ENCODE peak calls at places on chromosomes 7 and 10, in six cellular contexts. Z, Q, N, S, X and V are unnamed samples. For H3K4me1, the result is how much of the 10 kb centered on the place peaks cover.

GRCh38 chr7:12633589-12633988 is 53.8 kb upstream of the ARL4A start:
- DNase-seq in Z (no peak), N (no peak), X (no peak), Q (no peak), S (no peak), V (no peak)

GRCh38 chr7:128351296-128352123 is 7.8 kb upstream of the RBM28 start:
- DNase-seq in S (no peak), N (no peak), X (no peak), Z (no peak), Q (no peak), V (no peak)

GRCh38 chr7:66597472-66597871 is 31.2 kb upstream of the KCTD7 start:
- DNase-seq in N (no peak), Q (no peak), X (no peak), S (no peak), Z (no peak), V (no peak)

GRCh38 chr7:42876182-42877068 is 35.4 kb downstream of the C7orf25 start:
- DNase-seq in Q (peak), S (peak), N (peak), X (peak), Z (peak), V (peak)

GRCh38 chr7:2982831-2983230 is 60.8 kb downstream of the CARD11 start:
- DNase-seq in Q (no peak), Z (no peak), N (no peak), X (no peak), S (no peak), V (no peak)

GRCh38 chr7:48144291-48144768 is 26.9 kb upstream of the ABCA13 start:
- DNase-seq in Z (no peak), Q (no peak), X (no peak), N (no peak), S (no peak), V (no peak)

GRCh38 chr10:113108180-113108835 is 158.3 kb downstream of the TCF7L2 start:
- DNase-seq in Z (no peak), S (no peak), X (peak), N (peak), Q (no peak), V (peak)

GRCh38 chr7:52479990-52480389 is 555.4 kb upstream of the POM121L12 start:
- DNase-seq in X (no peak), S (no peak), Q (no peak), Z (no peak), N (no peak), V (no peak)

GRCh38 chr10:78462221-78462620 is 428.6 kb downstream of the RPS24 start:
- DNase-seq in X (no peak), Z (no peak), S (no peak), Q (no peak), N (no peak), V (no peak)

GRCh38 chr7:124031406-124031805 is 1.5 kb downstream of the TMEM229A start:
- DNase-seq in N (no peak), Q (no peak), X (no peak), S (no peak), Z (no peak), V (no peak)

GRCh38 chr10:76336213-76336963 is 905.0 kb downstream of the LRMDA start:
- DNase-seq in Q (no peak), S (no peak), Z (no peak), X (no peak), N (no peak), V (no peak)

GRCh38 chr7:155858521-155859061 is 46.3 kb upstream of the SHH start:
- DNase-seq in N (no peak), X (no peak), Z (peak), Q (no peak), S (peak), V (no peak)

GRCh38 chr7:125516194-125516593 is 586.6 kb upstream of the POT1 start:
- DNase-seq in X (no peak), N (no peak), Q (no peak), S (no peak), Z (no peak), V (no peak)

GRCh38 chr7:27923308-27923980 is 183.5 kb downstream of the TAX1BP1 start:
- DNase-seq in N (no peak), Q (no peak), S (no peak), X (no peak), Z (no peak), V (peak)

GRCh38 chr10:107986571-107986970 is 822.1 kb upstream of the SORCS1 start:
- DNase-seq in X (no peak), S (no peak), N (no peak), Q (no peak), Z (no peak), V (no peak)

GRCh38 chr10:43284341-43284910 is 17.6 kb upstream of the RASGEF1A start:
- DNase-seq in Q (peak), X (no peak), S (no peak), Z (peak), N (no peak), V (peak)

GRCh38 chr7:139749545-139749944 is 28.3 kb downstream of the HIPK2 start:
- DNase-seq in N (no peak), Q (no peak), S (no peak), X (no peak), Z (no peak), V (no peak)

GRCh38 chr10:48672596-48673255 is 11.9 kb upstream of the WDFY4 start:
- DNase-seq in X (no peak), Q (no peak), N (no peak), Z (no peak), S (no peak), V (no peak)

GRCh38 chr7:128827971-128828711 is 2.1 kb upstream of the FLNC start:
- DNase-seq in S (peak), N (no peak), X (no peak), Z (no peak), Q (no peak), V (no peak)

GRCh38 chr10:26296351-26296750 is 79.8 kb downstream of the GAD2 start:
- DNase-seq in X (no peak), Q (no peak), N (no peak), S (no peak), Z (no peak), V (no peak)

GRCh38 chr7:144568234-144568633 is 164.7 kb upstream of the NOBOX start:
- DNase-seq in Z (no peak), N (no peak), Q (no peak), X (no peak), S (no peak), V (no peak)

GRCh38 chr10:14200645-14201534 is 129.8 kb downstream of the FRMD4A start:
- DNase-seq in Q (no peak), S (no peak), N (peak), Z (no peak), X (no peak), V (no peak)

GRCh38 chr10:102195301-102195870 is 30.7 kb upstream of the ELOVL3 start:
- DNase-seq in Q (no peak), N (no peak), Z (peak), X (no peak), S (no peak), V (no peak)

GRCh38 chr7:55438765-55439525 is 73.8 kb downstream of the LANCL2 start:
- DNase-seq in Q (no peak), Z (peak), X (no peak), S (peak), N (no peak), V (no peak)

GRCh38 chr7:103651978-103652377 is 206.0 kb upstream of the SLC26A5 start:
- DNase-seq in Q (peak), N (no peak), X (no peak), S (no peak), Z (no peak), V (no peak)

GRCh38 chr10:5971886-5972285 is 5.5 kb downstream of the IL15RA start:
- DNase-seq in S (no peak), N (no peak), X (no peak), Z (no peak), Q (no peak), V (no peak)

GRCh38 chr7:1290262-1291039 is 57.8 kb downstream of the UNCX start:
- DNase-seq in S (peak), Q (no peak), N (no peak), X (no peak), Z (no peak), V (no peak)

GRCh38 chr10:72152286-72152685 is 63.5 kb upstream of the ANAPC16 start:
- DNase-seq in Z (no peak), X (no peak), N (no peak), S (no peak), Q (no peak), V (no peak)

GRCh38 chr10:120732643-120733313 is 118.4 kb upstream of the WDR11 start:
- DNase-seq in N (no peak), X (no peak), Z (peak), Q (no peak), S (no peak), V (peak)

GRCh38 chr10:50625663-50626062 is 1.9 kb upstream of the SGMS1 start:
- DNase-seq in S (peak), Q (no peak), X (peak), Z (no peak), N (no peak), V (peak)

GRCh38 chr10:120949511-120950102 is 98.4 kb downstream of the WDR11 start:
- DNase-seq in Q (no peak), X (no peak), S (no peak), Z (no peak), N (no peak), V (no peak)

DNA sequence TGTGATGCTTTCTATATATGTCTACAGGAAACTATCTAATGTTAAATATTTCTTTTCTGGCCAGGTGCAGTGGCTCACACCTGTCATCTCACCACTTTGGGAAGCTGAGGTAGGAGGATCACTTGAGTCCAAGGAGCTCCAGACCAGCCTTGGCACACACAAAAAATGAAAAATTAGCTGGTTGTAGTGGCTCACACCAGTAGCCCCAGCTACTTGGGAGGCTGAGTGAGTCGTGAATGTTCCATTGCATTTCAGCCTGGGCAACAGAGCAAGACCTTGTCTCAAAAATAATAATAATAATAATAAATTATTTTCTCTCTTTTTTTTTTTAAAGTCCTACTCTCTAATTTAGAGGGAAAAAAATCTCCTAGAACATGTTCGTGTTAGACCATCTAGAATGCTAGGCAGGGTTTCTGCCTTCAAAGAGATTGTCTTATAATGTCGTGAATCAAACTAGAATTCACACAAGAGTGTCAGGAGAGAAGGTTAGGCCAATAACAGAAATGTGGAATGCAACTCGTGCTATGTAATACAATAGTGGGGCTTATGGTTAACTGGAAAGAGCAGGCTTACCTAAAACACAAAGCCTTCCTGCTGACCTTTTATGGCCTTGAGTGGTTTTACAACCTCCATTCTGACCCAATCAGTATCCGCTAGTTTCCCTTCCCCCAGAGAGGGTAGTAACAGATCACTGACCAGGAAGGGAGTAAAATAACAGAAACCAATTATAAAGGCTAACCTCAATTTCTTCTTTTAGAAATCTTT is 46.3 kb downstream of the MYOF start:
- DNase-seq in Z (no peak), X (peak), Q (no peak), N (no peak), S (peak), V (no peak)
- H3K4me2 ChIP-seq in Z (peak), X (no peak), Q (no peak), N (no peak), S (peak), V (no peak)

DNA sequence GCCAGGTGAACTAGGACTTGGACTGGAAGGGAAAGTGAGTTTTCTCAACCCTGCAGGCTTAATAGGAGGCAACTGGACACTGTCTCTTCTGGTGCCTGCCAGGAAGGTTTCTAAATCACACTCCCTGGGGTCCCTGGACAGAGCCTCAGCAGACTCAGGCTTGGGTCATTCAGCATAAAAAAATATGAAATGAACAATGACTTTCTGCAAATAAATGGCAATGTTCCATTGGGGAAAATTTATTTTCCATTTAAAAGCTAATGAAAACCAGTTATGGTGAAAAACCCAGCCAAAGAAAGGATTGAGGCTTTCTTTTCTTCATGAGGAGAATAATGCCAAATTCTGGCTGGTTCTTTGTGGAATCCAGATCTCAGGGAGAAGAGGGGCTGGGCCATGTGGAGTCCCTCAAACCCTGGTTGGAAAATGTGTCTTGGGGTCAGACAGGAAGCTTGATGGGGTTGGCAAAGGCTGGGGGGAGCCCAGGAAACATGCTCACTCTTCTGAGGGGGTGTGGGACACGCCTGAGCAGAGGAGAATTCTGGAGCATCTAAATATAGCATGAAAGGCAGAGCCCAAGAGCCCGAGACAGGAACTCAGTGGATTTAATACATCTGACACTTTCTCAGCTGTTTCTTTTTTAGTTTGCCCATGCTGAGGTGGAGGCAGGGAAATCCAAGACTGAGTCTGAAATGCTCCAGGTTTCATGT is 65.2 kb upstream of the EMX2 start:
- DNase-seq in X (no peak), N (no peak), Z (no peak), S (no peak), Q (no peak), V (no peak)
- H3K27ac ChIP-seq in X (no peak), N (no peak), Z (no peak), S (no peak), Q (no peak), V (no peak)

GRCh38 chr7:108164342-108164741 is 34.2 kb upstream of the LAMB4 start:
- DNase-seq in X (no peak), Z (no peak), S (no peak), Q (no peak), N (no peak), V (no peak)

GRCh38 chr7:108165726-108166125 is 35.6 kb upstream of the LAMB4 start:
- DNase-seq in N (no peak), Q (no peak), Z (no peak), S (peak), X (no peak), V (no peak)

GRCh38 chr7:108167460-108167859 is 37.3 kb upstream of the LAMB4 start:
- DNase-seq in S (peak), Z (no peak), X (no peak), Q (no peak), N (no peak), V (no peak)

GRCh38 chr7:108166687-108167086 is 36.5 kb upstream of the LAMB4 start:
- DNase-seq in Z (no peak), Q (no peak), N (no peak), S (no peak), X (no peak), V (no peak)

GRCh38 chr7:108164946-108165345 is 34.8 kb upstream of the LAMB4 start:
- DNase-seq in N (no peak), Q (no peak), S (no peak), Z (no peak), X (no peak), V (no peak)
- H3K4me1 ChIP-seq in N (under half), Q (under half), S (under half), Z (under half), X (under half), V (under half)

GRCh38 chr10:91883549-91884542 is 25.4 kb downstream of the FGFBP3 start:
- DNase-seq in Q (no peak), N (no peak), S (peak), Z (no peak), X (peak), V (no peak)
- H3K4me2 ChIP-seq in Q (no peak), N (peak), S (peak), Z (peak), X (peak), V (no peak)

GRCh38 chr10:10797467-10797866 is 220.2 kb upstream of the CELF2 start:
- DNase-seq in X (no peak), N (no peak), Q (no peak), Z (no peak), S (peak), V (no peak)

GRCh38 chr10:10796061-10796773 is 221.5 kb upstream of the CELF2 start:
- DNase-seq in X (no peak), Q (no peak), N (no peak), Z (no peak), S (peak), V (no peak)

GRCh38 chr10:10798543-10799192 is 219.0 kb upstream of the CELF2 start:
- DNase-seq in X (no peak), S (peak), Z (no peak), N (no peak), Q (no peak), V (no peak)

GRCh38 chr10:10796774-10797415 is 220.8 kb upstream of the CELF2 start:
- DNase-seq in X (no peak), Q (no peak), N (no peak), S (peak), Z (peak), V (no peak)

DNA sequence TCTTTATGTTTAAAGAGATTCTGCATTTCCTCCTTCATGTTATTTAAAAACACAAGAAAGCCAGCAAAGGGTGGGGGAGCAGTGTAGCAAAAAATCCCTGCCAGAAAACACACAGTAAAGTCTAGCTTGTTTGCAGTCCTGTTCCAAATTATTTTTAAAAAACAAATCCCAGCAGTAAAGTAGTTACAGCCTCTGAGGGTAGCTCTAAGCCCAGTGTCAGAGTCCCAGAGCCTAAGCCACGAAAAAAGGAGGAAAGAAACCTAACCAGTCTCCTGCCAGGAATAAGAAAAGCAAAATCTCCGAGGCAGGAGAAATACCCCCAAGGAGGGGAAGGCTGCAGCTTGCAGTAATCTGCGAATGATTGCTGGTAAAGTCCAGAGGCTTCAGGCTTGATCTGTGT is 219.7 kb upstream of the CELF2 start:
- DNase-seq in Z (no peak), S (peak), N (no peak), Q (no peak), X (peak), V (no peak)
- H3K27ac ChIP-seq in Z (no peak), S (peak), N (no peak), Q (no peak), X (no peak), V (no peak)